ENCODE peak calls at places on chromosomes 7 and 10, in nine cellular contexts. Y is transverse colon; N is CD8-positive, alpha-beta T cell; T is bronchial epithelial cell; X is lower leg skin; J is GM23338; A is Peyer's patch; E is cardiac muscle cell; F is esophagus muscularis mucosa. P is an unnamed sample.

GRCh38 chr7:7426686-7427085 is 109.0 kb downstream of the COL28A1 start:
- DNase-seq in T (no peak), E (no peak), Y (no peak), X (no peak), A (no peak), J (no peak), N (no peak), F (no peak), P (no peak)

GRCh38 chr7:82081644-82082224 is 311.9 kb upstream of the HGF start:
- DNase-seq in J (no peak), Y (no peak), N (no peak), A (no peak), E (no peak), T (no peak), X (no peak), F (no peak), P (no peak)

GRCh38 chr10:37975407-37975991 is 948 bp downstream of the ZNF25 start:
- DNase-seq in Y (no peak), E (peak), J (peak), A (no peak), X (no peak), T (peak), N (no peak), F (no peak), P (no peak)

GRCh38 chr10:110843031-110843430 is 28.7 kb upstream of the PDCD4 start:
- DNase-seq in A (no peak), Y (peak), J (no peak), T (no peak), E (no peak), N (no peak), X (peak), F (no peak), P (peak)

GRCh38 chr10:132681858-132682755 is 103.8 kb downstream of the NKX6-2 start:
- DNase-seq in F (no peak), X (peak), J (no peak), Y (no peak), A (peak), N (no peak), T (no peak), E (no peak), P (peak)

GRCh38 chr7:72268090-72268489 is 144.0 kb downstream of the CALN1 start:
- DNase-seq in F (no peak), E (no peak), X (no peak), Y (no peak), N (no peak), A (no peak), T (no peak), J (peak), P (no peak)

GRCh38 chr10:32379314-32379949 is 32.5 kb upstream of the EPC1 start:
- DNase-seq in Y (no peak), J (peak), A (no peak), T (peak), F (no peak), N (no peak), E (peak), X (no peak), P (no peak)

GRCh38 chr7:17989546-17989945 is 38.1 kb downstream of the PRPS1L1 start:
- DNase-seq in J (no peak), F (no peak), A (no peak), Y (peak), E (peak), N (no peak), T (peak), X (no peak), P (no peak)

GRCh38 chr10:105691811-105692210 is 1050.7 kb downstream of the SORCS3 start:
- DNase-seq in X (no peak), A (no peak), F (no peak), T (peak), J (peak), Y (no peak), N (no peak), E (no peak), P (no peak)

GRCh38 chr7:151520419-151521229 is 929 bp upstream of the RHEB start:
- DNase-seq in X (peak), T (no peak), N (peak), E (peak), J (peak), F (no peak), Y (peak), A (peak), P (no peak)

GRCh38 chr7:39280337-39280736 is 285.9 kb upstream of the YAE1 start:
- DNase-seq in X (no peak), T (no peak), E (no peak), N (no peak), J (no peak), Y (no peak), A (no peak), F (no peak), P (no peak)

GRCh38 chr7:5776894-5777645 is 4.4 kb downstream of the RNF216 start:
- DNase-seq in J (no peak), F (no peak), X (no peak), E (no peak), Y (no peak), T (no peak), N (no peak), A (no peak), P (no peak)

GRCh38 chr7:2116903-2117680 is 115.7 kb downstream of the MAD1L1 start:
- DNase-seq in J (no peak), E (peak), Y (no peak), A (no peak), N (no peak), T (no peak), F (no peak), X (no peak), P (no peak)

GRCh38 chr7:105691692-105692564 is 110.6 kb upstream of the EFCAB10 start:
- DNase-seq in A (peak), Y (peak), X (peak), T (peak), E (peak), N (peak), F (peak), J (peak), P (peak)

GRCh38 chr7:141027043-141027442 is 12.3 kb upstream of the MRPS33 start:
- DNase-seq in X (no peak), T (no peak), E (no peak), A (no peak), J (peak), Y (no peak), N (no peak), F (no peak), P (no peak)

GRCh38 chr10:133283931-133284330 is 7.3 kb upstream of the ADAM8 start:
- DNase-seq in X (no peak), E (no peak), F (no peak), J (no peak), Y (no peak), A (no peak), N (no peak), T (no peak), P (no peak)

GRCh38 chr7:33444501-33444900 is 315.1 kb downstream of the BBS9 start:
- DNase-seq in T (peak), A (no peak), N (no peak), X (no peak), Y (no peak), J (no peak), F (no peak), E (peak), P (no peak)

GRCh38 chr7:114293289-114294012 is 121.2 kb upstream of the FOXP2 start:
- DNase-seq in E (peak), A (no peak), F (no peak), X (no peak), T (peak), Y (no peak), J (no peak), N (no peak), P (no peak)

GRCh38 chr7:35613150-35613549 is 81.8 kb downstream of the HERPUD2 start:
- DNase-seq in J (no peak), N (no peak), A (no peak), Y (no peak), T (no peak), F (no peak), E (no peak), X (no peak), P (no peak)

GRCh38 chr10:48439581-48440041 is 133.1 kb downstream of the MAPK8 start:
- DNase-seq in X (no peak), N (no peak), E (peak), Y (peak), A (peak), F (no peak), T (no peak), J (peak), P (no peak)

GRCh38 chr10:44873156-44873555 is 38.0 kb upstream of the TMEM72 start:
- DNase-seq in E (peak), A (no peak), T (no peak), X (no peak), N (no peak), J (no peak), Y (no peak), F (no peak), P (no peak)

GRCh38 chr7:46554688-46555422 is 633.8 kb upstream of the IGFBP3 start:
- DNase-seq in N (no peak), X (no peak), T (peak), J (no peak), Y (no peak), E (no peak), F (no peak), A (no peak), P (no peak)

GRCh38 chr7:23067271-23067670 is 38.3 kb upstream of the KLHL7 start:
- DNase-seq in Y (no peak), N (no peak), A (no peak), F (no peak), J (no peak), X (no peak), E (peak), T (no peak), P (no peak)

GRCh38 chr10:71719042-71719441 is 536 bp downstream of the C10orf105 start:
- DNase-seq in T (no peak), N (no peak), X (no peak), F (no peak), J (no peak), Y (no peak), E (peak), A (no peak), P (no peak)

GRCh38 chr10:22619111-22619510 is 95.3 kb downstream of the PIP4K2A start:
- DNase-seq in T (no peak), J (no peak), X (no peak), Y (no peak), E (peak), N (no peak), F (no peak), A (no peak), P (no peak)

GRCh38 chr10:91598211-91598981 is 34.5 kb downstream of the PPP1R3C start:
- DNase-seq in E (peak), N (no peak), F (peak), T (peak), Y (no peak), A (no peak), X (no peak), J (no peak), P (no peak)

GRCh38 chr7:22470981-22471380 is 29.0 kb downstream of the STEAP1B start:
- DNase-seq in A (no peak), T (no peak), X (no peak), Y (no peak), E (no peak), F (no peak), N (no peak), J (no peak), P (no peak)

GRCh38 chr7:120931243-120931642 is 19.3 kb upstream of the ING3 start:
- DNase-seq in X (no peak), J (no peak), F (no peak), A (no peak), N (no peak), Y (no peak), T (peak), E (peak), P (no peak)

GRCh38 chr7:120925392-120925791 is 25.2 kb upstream of the ING3 start:
- DNase-seq in E (no peak), T (no peak), F (no peak), N (no peak), X (no peak), Y (no peak), J (no peak), A (no peak), P (no peak)

GRCh38 chr7:120926943-120927346 is 23.6 kb upstream of the ING3 start:
- DNase-seq in X (no peak), T (peak), F (no peak), J (peak), N (no peak), Y (no peak), E (no peak), A (no peak), P (no peak)

GRCh38 chr7:120924837-120925236 is 25.7 kb upstream of the ING3 start:
- DNase-seq in A (no peak), F (no peak), J (no peak), E (no peak), X (no peak), N (no peak), Y (no peak), T (no peak), P (no peak)

GRCh38 chr7:120927454-120928103 is 23.0 kb upstream of the ING3 start:
- DNase-seq in T (no peak), X (no peak), F (no peak), E (no peak), A (no peak), J (no peak), Y (no peak), N (no peak), P (no peak)
- TF ChIP-seq CTCF in T (no peak), X (no peak), F (no peak), E (no peak), A (no peak), J (no peak), Y (no peak), N (no peak), P (no peak)

DNA sequence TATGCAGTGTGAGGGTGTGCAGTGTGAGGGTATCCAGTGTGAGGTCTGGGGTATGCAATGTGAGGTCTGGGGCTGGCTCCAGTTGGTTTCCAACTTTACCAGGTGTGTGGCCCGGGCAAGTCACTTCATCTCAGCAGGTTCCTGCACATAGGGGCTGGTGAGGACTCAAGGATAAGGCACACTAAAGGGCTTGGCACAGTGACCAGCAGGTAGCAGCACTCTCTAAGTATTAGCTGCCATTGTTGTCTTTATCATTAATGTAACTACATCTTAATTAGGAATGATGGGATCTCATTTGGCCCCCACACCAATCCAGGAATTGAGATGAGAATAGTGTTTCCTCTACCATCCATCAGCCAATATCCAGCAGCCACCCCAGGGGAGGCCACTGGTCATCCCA is 117.3 kb downstream of the KCNMA1 start:
- DNase-seq in F (no peak), Y (no peak), T (no peak), E (no peak), X (no peak), N (no peak), A (no peak), J (no peak), P (no peak)
- TF ChIP-seq CTCF in F (no peak), Y (no peak), T (no peak), E (no peak), X (no peak), N (no peak), A (peak), J (no peak), P (no peak)

GRCh38 chr10:122034149-122034756 is 45.3 kb downstream of the TACC2 start:
- DNase-seq in A (no peak), T (peak), X (no peak), Y (peak), J (no peak), N (no peak), E (peak), F (no peak), P (no peak)

GRCh38 chr10:122033224-122033926 is 44.4 kb downstream of the TACC2 start:
- DNase-seq in A (no peak), X (no peak), E (no peak), T (peak), Y (peak), J (no peak), F (no peak), N (no peak), P (no peak)

GRCh38 chr10:122030200-122030552 is 41.2 kb downstream of the TACC2 start:
- DNase-seq in X (no peak), N (no peak), E (no peak), F (no peak), A (no peak), Y (no peak), T (no peak), J (no peak), P (no peak)

DNA sequence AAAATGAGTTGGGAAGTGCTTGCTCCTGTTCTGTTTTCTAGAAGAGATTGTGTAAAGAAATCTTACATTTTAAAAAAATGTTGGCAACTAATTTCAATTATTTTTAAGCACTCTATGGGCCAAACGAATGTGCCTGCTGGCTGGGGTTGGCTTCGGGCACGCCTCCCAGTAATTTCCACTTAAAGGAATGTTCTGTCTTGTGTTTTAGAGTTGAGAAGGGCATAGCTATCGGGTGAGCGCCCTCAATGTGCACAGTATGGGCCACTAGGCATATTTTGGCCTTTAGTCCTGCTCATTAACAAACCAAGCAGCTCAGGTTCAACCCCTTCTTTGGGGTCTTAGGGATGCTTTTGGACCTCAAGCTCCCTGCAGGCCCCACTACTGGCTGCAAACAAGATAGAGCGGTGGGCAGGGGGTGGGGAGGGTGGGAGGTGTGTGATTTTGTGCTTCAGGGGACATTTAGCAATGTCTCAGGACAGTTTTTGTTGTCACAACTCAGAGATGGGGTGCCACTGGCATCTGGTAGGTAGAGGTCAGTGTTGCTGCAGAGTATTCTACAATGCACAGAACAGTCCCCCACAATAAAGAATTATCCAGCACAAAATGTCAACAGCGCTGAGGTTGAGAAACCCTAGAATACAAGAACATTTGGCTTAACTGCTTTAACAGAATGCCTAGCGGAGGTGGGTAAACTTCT is 40.7 kb downstream of the TACC2 start:
- DNase-seq in Y (no peak), T (no peak), N (no peak), F (no peak), X (no peak), J (no peak), E (no peak), A (no peak), P (no peak)
- TF ChIP-seq CTCF in Y (no peak), T (peak), N (no peak), F (no peak), X (no peak), J (no peak), E (no peak), A (peak), P (no peak)

GRCh38 chr7:21318916-21319270 is 109.0 kb upstream of the SP4 start:
- DNase-seq in F (no peak), X (no peak), N (no peak), J (no peak), A (no peak), T (no peak), E (no peak), Y (no peak), P (no peak)

GRCh38 chr7:21318190-21318915 is 109.5 kb upstream of the SP4 start:
- DNase-seq in F (no peak), Y (no peak), E (peak), J (no peak), A (no peak), T (peak), N (no peak), X (no peak), P (no peak)

DNA sequence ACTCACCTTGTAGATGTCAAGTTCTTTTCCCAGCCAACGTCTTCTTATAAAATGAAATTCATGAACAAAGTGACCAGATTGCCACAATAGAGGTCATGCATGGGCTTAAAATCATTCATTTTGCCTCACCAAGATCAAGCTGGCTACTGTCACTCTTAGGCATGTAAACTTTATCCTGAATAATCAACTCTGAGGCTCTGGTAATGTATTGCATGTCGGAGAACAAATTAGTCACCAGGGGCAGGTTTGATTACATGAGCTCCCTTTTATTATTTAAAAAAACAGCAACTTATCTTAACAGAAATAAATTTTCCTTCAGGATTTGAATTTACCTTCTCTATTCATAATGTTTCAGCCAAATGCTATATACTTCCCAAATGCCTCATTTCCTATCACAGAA is 112.9 kb upstream of the SP4 start:
- DNase-seq in X (no peak), T (peak), Y (no peak), E (no peak), N (no peak), A (no peak), J (no peak), F (no peak), P (no peak)
- TF ChIP-seq CTCF in X (no peak), T (no peak), Y (no peak), E (no peak), N (no peak), A (no peak), J (no peak), F (no peak), P (no peak)

GRCh38 chr7:98755138-98755898 is 114.5 kb downstream of the TMEM130 start:
- DNase-seq in A (peak), T (no peak), F (no peak), E (no peak), X (no peak), Y (no peak), N (no peak), J (peak), P (no peak)
- TF ChIP-seq CTCF in A (no peak), T (no peak), F (no peak), E (no peak), X (no peak), Y (no peak), N (no peak), J (peak), P (no peak)